ENCODE peak calls at places on chromosomes 7 and 10, in nine cellular contexts. One of them, this sample, is unnamed.

GRCh38 chr7:503575-504111 is 16.0 kb downstream of the PDGFA start:
- DNase-seq in NCI-H1092: no peak
- DNase-seq in SK-N-SH: no peak
- DNase-seq in psoas muscle: peak
- DNase-seq in NCI-H1436: no peak
- DNase-seq in activated naive CD4-positive, alpha-beta T cell: no peak
- DNase-seq in activated T-cell treated with anti-CD3 and anti-CD28 coated beads, Interleukin-2, amount 50 U/mL, for 72 hours: no peak
- DNase-seq in BJ: no peak
- DNase-seq in mammary epithelial cell: no peak
- DNase-seq in this sample: no peak

GRCh38 chr10:49325916-49326783 is 27.2 kb downstream of the C10orf71 start:
- DNase-seq in activated naive CD4-positive, alpha-beta T cell: no peak
- DNase-seq in NCI-H1092: no peak
- DNase-seq in NCI-H1436: no peak
- DNase-seq in SK-N-SH: no peak
- DNase-seq in mammary epithelial cell: no peak
- DNase-seq in BJ: no peak
- DNase-seq in activated T-cell treated with anti-CD3 and anti-CD28 coated beads, Interleukin-2, amount 50 U/mL, for 72 hours: no peak
- DNase-seq in psoas muscle: no peak
- DNase-seq in this sample: no peak

GRCh38 chr7:145106001-145106400 is 270.1 kb upstream of the TPK1 start:
- DNase-seq in NCI-H1092: peak
- DNase-seq in mammary epithelial cell: no peak
- DNase-seq in BJ: no peak
- DNase-seq in NCI-H1436: peak
- DNase-seq in psoas muscle: peak
- DNase-seq in SK-N-SH: no peak
- DNase-seq in activated naive CD4-positive, alpha-beta T cell: no peak
- DNase-seq in activated T-cell treated with anti-CD3 and anti-CD28 coated beads, Interleukin-2, amount 50 U/mL, for 72 hours: no peak
- DNase-seq in this sample: peak

GRCh38 chr7:134362587-134363483 is 46.1 kb upstream of the SLC35B4 start:
- DNase-seq in psoas muscle: no peak
- DNase-seq in NCI-H1436: no peak
- DNase-seq in SK-N-SH: no peak
- DNase-seq in NCI-H1092: no peak
- DNase-seq in BJ: no peak
- DNase-seq in mammary epithelial cell: no peak
- DNase-seq in activated naive CD4-positive, alpha-beta T cell: no peak
- DNase-seq in activated T-cell treated with anti-CD3 and anti-CD28 coated beads, Interleukin-2, amount 50 U/mL, for 72 hours: no peak
- DNase-seq in this sample: no peak

GRCh38 chr7:92766461-92767003 is 69.8 kb downstream of the CDK6 start:
- DNase-seq in NCI-H1092: no peak
- DNase-seq in activated naive CD4-positive, alpha-beta T cell: no peak
- DNase-seq in BJ: no peak
- DNase-seq in mammary epithelial cell: peak
- DNase-seq in psoas muscle: no peak
- DNase-seq in NCI-H1436: peak
- DNase-seq in SK-N-SH: no peak
- DNase-seq in activated T-cell treated with anti-CD3 and anti-CD28 coated beads, Interleukin-2, amount 50 U/mL, for 72 hours: no peak
- DNase-seq in this sample: peak

GRCh38 chr10:110413049-110413783 is 84.5 kb upstream of the DUSP5 start:
- DNase-seq in activated T-cell treated with anti-CD3 and anti-CD28 coated beads, Interleukin-2, amount 50 U/mL, for 72 hours: peak
- DNase-seq in mammary epithelial cell: no peak
- DNase-seq in NCI-H1092: no peak
- DNase-seq in BJ: no peak
- DNase-seq in NCI-H1436: no peak
- DNase-seq in activated naive CD4-positive, alpha-beta T cell: no peak
- DNase-seq in psoas muscle: no peak
- DNase-seq in SK-N-SH: no peak
- DNase-seq in this sample: no peak

GRCh38 chr10:132466520-132467463 is 69.8 kb downstream of the PWWP2B start:
- DNase-seq in SK-N-SH: no peak
- DNase-seq in psoas muscle: peak
- DNase-seq in mammary epithelial cell: no peak
- DNase-seq in NCI-H1436: no peak
- DNase-seq in NCI-H1092: no peak
- DNase-seq in activated T-cell treated with anti-CD3 and anti-CD28 coated beads, Interleukin-2, amount 50 U/mL, for 72 hours: no peak
- DNase-seq in BJ: no peak
- DNase-seq in activated naive CD4-positive, alpha-beta T cell: no peak
- DNase-seq in this sample: no peak

GRCh38 chr7:156118246-156118645 is 306.0 kb upstream of the SHH start:
- DNase-seq in BJ: no peak
- DNase-seq in SK-N-SH: no peak
- DNase-seq in activated T-cell treated with anti-CD3 and anti-CD28 coated beads, Interleukin-2, amount 50 U/mL, for 72 hours: no peak
- DNase-seq in activated naive CD4-positive, alpha-beta T cell: no peak
- DNase-seq in psoas muscle: no peak
- DNase-seq in mammary epithelial cell: no peak
- DNase-seq in NCI-H1436: no peak
- DNase-seq in NCI-H1092: no peak
- DNase-seq in this sample: no peak

GRCh38 chr7:14414274-14414986 is 425.0 kb upstream of the ETV1 start:
- DNase-seq in NCI-H1092: no peak
- DNase-seq in BJ: no peak
- DNase-seq in mammary epithelial cell: no peak
- DNase-seq in psoas muscle: no peak
- DNase-seq in activated naive CD4-positive, alpha-beta T cell: no peak
- DNase-seq in activated T-cell treated with anti-CD3 and anti-CD28 coated beads, Interleukin-2, amount 50 U/mL, for 72 hours: no peak
- DNase-seq in NCI-H1436: no peak
- DNase-seq in SK-N-SH: no peak
- DNase-seq in this sample: no peak

GRCh38 chr10:109737009-109737408 is 186.3 kb downstream of the XPNPEP1 start:
- DNase-seq in psoas muscle: no peak
- DNase-seq in NCI-H1436: no peak
- DNase-seq in BJ: no peak
- DNase-seq in NCI-H1092: no peak
- DNase-seq in mammary epithelial cell: no peak
- DNase-seq in activated naive CD4-positive, alpha-beta T cell: no peak
- DNase-seq in activated T-cell treated with anti-CD3 and anti-CD28 coated beads, Interleukin-2, amount 50 U/mL, for 72 hours: no peak
- DNase-seq in SK-N-SH: no peak
- DNase-seq in this sample: no peak

This sample was measured in NCI-H748 treated with DMSO at 0.1 percent for 48 hours.